ENCODE peak calls at places on chromosomes 13 and 19, in five cellular contexts. A, Y, F, W and K are unnamed samples.

GRCh38 chr13:72567566-72567965 is 159.9 kb downstream of the MZT1 start:
- DNase-seq in A (no peak), Y (no peak), F (no peak), W (no peak), K (no peak)

GRCh38 chr19:17796838-17797168 is 1.9 kb downstream of the B3GNT3 start:
- DNase-seq in A (no peak), Y (no peak), F (no peak), W (no peak), K (no peak)

GRCh38 chr19:11028146-11028545 is 61.1 kb upstream of the LDLR start:
- DNase-seq in A (no peak), Y (no peak), F (no peak), W (no peak), K (no peak)

GRCh38 chr13:74230984-74231443 is 96.8 kb upstream of the KLF12 start:
- DNase-seq in A (no peak), Y (no peak), F (no peak), W (no peak), K (no peak)

GRCh38 chr19:44753932-44754742 is 5.6 kb downstream of the BCL3 start:
- DNase-seq in A (no peak), Y (peak), F (peak), W (peak), K (no peak)

GRCh38 chr19:42471554-42472249 is 29.0 kb upstream of the CXCL17 start:
- DNase-seq in A (no peak), Y (no peak), F (no peak), W (no peak), K (no peak)

GRCh38 chr13:40624338-40624737 is 42.1 kb downstream of the FOXO1 start:
- DNase-seq in A (no peak), Y (no peak), F (no peak), W (no peak), K (no peak)

GRCh38 chr13:81686877-81687276 is 1346.0 kb upstream of the SPRY2 start:
- DNase-seq in A (no peak), Y (no peak), F (no peak), W (no peak), K (no peak)

GRCh38 chr19:6229951-6230712 is 49.6 kb downstream of the MLLT1 start:
- DNase-seq in A (no peak), Y (no peak), F (no peak), W (no peak), K (no peak)

GRCh38 chr13:59437902-59438301 is 725.8 kb downstream of the DIAPH3 start:
- DNase-seq in A (no peak), Y (no peak), F (no peak), W (no peak), K (no peak)

GRCh38 chr19:4292515-4292914 is 9.7 kb downstream of the TMIGD2 start:
- DNase-seq in A (no peak), Y (no peak), F (no peak), W (no peak), K (no peak)
- TF ChIP-seq ATF2 in A (no peak), Y (no peak), F (no peak), W (no peak), K (no peak)

DNA sequence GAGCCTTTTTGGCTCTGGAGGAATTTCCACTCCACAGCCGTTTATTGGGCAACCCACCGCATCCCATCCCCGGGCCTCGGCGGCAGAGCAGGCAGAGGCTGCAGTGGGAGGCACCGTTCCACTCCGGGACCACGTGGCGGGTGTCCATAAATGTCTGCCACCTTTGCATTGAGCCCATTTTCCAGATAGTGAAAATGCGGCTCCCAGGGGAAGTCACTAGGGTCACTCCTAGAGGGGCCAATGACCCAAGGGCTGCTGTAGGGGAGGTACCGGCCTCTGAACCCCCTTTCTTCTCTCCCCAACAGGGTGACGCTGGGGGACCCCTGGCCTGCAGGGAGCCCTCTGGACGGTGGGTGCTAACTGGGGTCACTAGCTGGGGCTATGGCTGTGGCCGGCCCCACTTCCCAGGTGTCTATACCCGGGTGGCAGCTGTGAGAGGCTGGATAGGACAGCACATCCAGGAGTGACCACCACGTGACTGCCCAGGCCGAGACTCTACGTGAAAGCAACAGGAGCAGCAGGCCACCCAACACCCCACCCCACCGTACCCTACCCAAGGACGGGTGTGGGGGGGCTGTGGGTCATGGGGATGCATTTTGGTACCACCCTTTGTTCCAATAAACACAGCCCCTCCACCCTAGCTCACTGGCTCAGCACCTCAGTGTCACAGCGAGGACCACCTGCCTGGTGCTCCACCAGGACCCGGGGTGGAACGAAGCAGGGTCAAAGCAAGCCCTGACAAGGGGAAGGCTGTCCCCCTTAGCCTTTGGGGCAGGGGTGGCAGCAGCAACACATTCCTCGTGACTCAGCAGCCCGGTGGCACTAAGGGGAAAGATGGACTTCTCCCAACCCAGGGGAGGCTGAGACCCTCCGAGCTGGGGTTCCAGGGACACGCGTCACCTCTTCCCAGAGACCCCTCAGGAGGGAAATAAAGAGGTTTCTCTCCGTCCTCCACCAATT is 1.5 kb downstream of the TIMM13 start:
- DNase-seq in A (no peak), Y (no peak), F (no peak), W (no peak), K (no peak)
- TF ChIP-seq ATF2 in A (no peak), Y (no peak), F (no peak), W (no peak), K (no peak)

GRCh38 chr19:55304279-55304978 is 20.6 kb downstream of the BRSK1 start:
- DNase-seq in A (no peak), Y (peak), F (peak), W (peak), K (peak)
- TF ChIP-seq ATF2 in A (no peak), Y (no peak), F (no peak), W (no peak), K (no peak)

DNA sequence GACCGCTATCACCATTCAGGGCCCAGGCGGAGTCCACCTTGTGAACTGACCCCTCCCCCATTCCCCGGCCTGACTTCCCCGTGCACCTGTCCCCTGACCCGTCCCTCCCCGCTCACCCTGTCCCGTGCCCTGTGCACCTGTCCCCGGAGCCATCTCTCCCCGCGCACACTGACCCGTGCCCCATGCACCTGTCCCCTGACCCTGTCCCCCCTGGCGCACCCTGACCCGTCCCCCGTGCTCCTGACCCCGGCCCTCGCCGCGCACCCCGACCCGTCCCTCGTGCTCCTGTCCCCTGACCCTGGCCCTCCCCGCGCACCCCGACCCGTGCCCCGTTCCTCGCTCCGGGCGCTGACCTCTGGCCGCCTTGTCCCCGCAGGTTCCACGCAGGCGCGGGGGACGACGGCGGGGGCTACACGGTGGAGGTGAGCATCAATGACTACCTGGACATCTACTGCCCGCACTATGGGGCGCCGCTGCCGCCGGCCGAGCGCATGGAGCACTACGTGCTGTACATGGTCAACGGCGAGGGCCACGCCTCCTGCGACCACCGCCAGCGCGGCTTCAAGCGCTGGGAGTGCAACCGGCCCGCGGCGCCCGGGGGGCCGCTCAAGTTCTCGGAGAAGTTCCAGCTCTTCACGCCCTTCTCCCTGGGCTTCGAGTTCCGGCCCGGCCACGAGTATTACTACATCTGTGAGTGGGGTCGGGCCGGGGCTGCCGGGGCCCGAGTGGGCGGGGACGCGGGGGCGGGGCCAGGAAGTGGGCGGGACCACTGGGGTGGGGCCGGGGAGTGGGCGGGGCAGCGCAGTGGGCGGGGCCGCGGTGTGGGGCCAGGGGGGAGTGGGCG is 9.7 kb downstream of the EFNA2 start:
- DNase-seq in A (no peak), Y (peak), F (peak), W (peak), K (no peak)
- TF ChIP-seq ATF2 in A (no peak), Y (no peak), F (no peak), W (no peak), K (no peak)